ENCODE peak calls at places on chromosomes 6 and 20, in eight cellular contexts. K, N, O, S, D, X, R and T are unnamed samples.
A peak's percentile ranks its signal among the peaks of the same experiment; 100 is the strongest.

GRCh38 chr20:59001068-59001448 is 6.0 kb downstream of the CTSZ start:
- DNase-seq in O (no peak), S (no peak), X (no peak), R (no peak), N (no peak), K (no peak), D (no peak), T (no peak)

GRCh38 chr6:88891135-88891845 is 72.1 kb downstream of the RNGTT start:
- DNase-seq in O (no peak), R (no peak), D (no peak), S (no peak), N (no peak), X (no peak), K (no peak), T (no peak)

GRCh38 chr6:49038294-49038693 is 424.8 kb downstream of the MMUT start:
- DNase-seq in K (no peak), N (no peak), S (no peak), O (no peak), D (no peak), R (no peak), X (no peak), T (no peak)

GRCh38 chr20:48695255-48695654 is 132.5 kb downstream of the PREX1 start:
- DNase-seq in D (peak; percentile 72), S (no peak), N (no peak), R (no peak), K (no peak), X (no peak), O (no peak), T (no peak)

GRCh38 chr20:57439432-57439831 is 48.2 kb downstream of the RBM38 start:
- DNase-seq in K (no peak), R (no peak), O (no peak), D (peak; percentile 94), N (no peak), S (peak; percentile 96), X (no peak), T (no peak)

GRCh38 chr6:38169826-38170526 is 350.4 kb downstream of the ZFAND3 start:
- DNase-seq in N (no peak), K (no peak), O (no peak), R (no peak), D (no peak), X (no peak), S (no peak), T (no peak)

GRCh38 chr6:140537211-140537610 is 1162.8 kb upstream of the CITED2 start:
- DNase-seq in R (no peak), K (no peak), S (no peak), N (no peak), D (no peak), O (peak; percentile 48), X (no peak), T (no peak)

GRCh38 chr6:138331984-138332383 is 45.7 kb upstream of the SMIM28 start:
- DNase-seq in K (no peak), X (no peak), S (no peak), O (no peak), R (no peak), D (no peak), N (no peak), T (no peak)

GRCh38 chr6:13788820-13789219 is 25.5 kb downstream of the MCUR1 start:
- DNase-seq in D (no peak), K (no peak), S (no peak), N (no peak), O (no peak), R (no peak), X (no peak), T (no peak)

GRCh38 chr20:5191829-5192569 is 65.2 kb downstream of the CDS2 start:
- DNase-seq in N (peak; percentile 84), R (no peak), K (no peak), O (no peak), S (no peak), D (peak; percentile 34), X (no peak), T (peak; percentile 70)

GRCh38 chr6:47709160-47709559 is 10.8 kb downstream of the ADGRF4 start:
- DNase-seq in K (no peak), S (no peak), N (no peak), X (no peak), R (no peak), O (no peak), D (no peak), T (no peak)

GRCh38 chr6:119127627-119128026 is 49.2 kb upstream of the FAM184A start:
- DNase-seq in O (no peak), S (no peak), D (no peak), R (no peak), N (peak; percentile 5), K (no peak), X (no peak), T (no peak)

GRCh38 chr6:119126826-119127225 is 48.4 kb upstream of the FAM184A start:
- DNase-seq in K (no peak), S (no peak), N (peak; percentile 37), O (no peak), R (no peak), D (no peak), X (no peak), T (no peak)

GRCh38 chr6:119128252-119128912 is 49.9 kb upstream of the FAM184A start:
- DNase-seq in O (no peak), R (no peak), N (no peak), D (no peak), X (no peak), S (no peak), K (no peak), T (no peak)

GRCh38 chr6:119129968-119130484 is 51.6 kb upstream of the FAM184A start:
- DNase-seq in X (no peak), K (no peak), N (peak; percentile 7), S (no peak), R (no peak), D (no peak), O (peak; percentile 14), T (no peak)

GRCh38 chr6:119129148-119129967 is 50.9 kb upstream of the FAM184A start:
- DNase-seq in O (peak; percentile 31), R (no peak), N (peak; percentile 37), K (no peak), S (no peak), X (no peak), D (no peak), T (peak; percentile 59)
- H3K4me3 ChIP-seq in O (no peak overlapping the region), R (no peak overlapping the region), N (no peak overlapping the region), K (no peak overlapping the region), S (no peak overlapping the region), X (peak overlapping the region; percentile 22), D (no peak overlapping the region), T (no peak overlapping the region)

DNA sequence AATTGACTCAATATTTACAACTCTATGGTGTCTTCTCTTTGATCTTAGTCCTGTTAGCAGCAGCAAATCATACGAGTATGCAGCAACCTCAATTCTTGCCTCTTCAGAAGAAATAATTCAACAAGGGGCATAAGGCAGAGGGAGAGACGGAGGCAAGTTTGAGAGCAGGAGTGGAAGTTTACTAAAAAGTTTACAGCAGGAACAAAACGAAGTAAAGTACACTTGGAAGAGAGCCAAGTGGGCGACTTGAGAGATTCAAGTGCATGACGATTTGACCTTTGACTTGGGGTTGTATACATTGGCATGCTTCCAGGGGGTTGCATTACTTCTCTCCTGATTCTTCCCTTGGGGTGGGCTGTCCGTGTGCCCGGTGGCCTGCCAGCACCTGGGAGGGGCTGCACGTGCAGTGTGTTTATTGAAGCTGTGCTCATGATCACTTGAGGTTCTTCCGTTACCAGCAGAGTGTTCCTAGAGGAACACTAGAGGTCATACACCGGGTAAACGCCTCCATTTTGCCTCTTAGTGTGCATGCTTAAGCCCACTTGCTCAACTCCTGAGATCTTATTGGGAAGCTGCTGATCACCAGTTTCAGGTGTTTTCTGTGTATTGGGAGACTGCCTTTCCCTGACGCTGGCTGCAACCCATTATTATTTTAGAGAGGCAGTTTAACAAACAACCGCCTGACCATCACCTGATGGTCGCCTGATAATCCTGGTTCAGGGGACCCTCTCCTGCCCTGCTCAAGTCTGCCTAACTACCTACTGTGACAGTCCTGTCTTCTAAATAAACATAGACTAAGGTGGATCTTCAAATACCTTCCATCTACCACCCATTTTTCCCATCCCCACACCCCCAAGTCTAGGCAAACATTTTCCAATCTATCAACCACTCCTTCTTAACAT is 172.4 kb upstream of the MYLIP start:
- DNase-seq in K (no peak), R (no peak), N (no peak), S (no peak), D (no peak), X (no peak), O (no peak), T (peak; percentile 26)
- H3K4me3 ChIP-seq in K (no peak overlapping the region), R (no peak overlapping the region), N (no peak overlapping the region), S (no peak overlapping the region), D (no peak overlapping the region), X (no peak overlapping the region), O (no peak overlapping the region), T (peak overlapping the region; percentile 43)

DNA sequence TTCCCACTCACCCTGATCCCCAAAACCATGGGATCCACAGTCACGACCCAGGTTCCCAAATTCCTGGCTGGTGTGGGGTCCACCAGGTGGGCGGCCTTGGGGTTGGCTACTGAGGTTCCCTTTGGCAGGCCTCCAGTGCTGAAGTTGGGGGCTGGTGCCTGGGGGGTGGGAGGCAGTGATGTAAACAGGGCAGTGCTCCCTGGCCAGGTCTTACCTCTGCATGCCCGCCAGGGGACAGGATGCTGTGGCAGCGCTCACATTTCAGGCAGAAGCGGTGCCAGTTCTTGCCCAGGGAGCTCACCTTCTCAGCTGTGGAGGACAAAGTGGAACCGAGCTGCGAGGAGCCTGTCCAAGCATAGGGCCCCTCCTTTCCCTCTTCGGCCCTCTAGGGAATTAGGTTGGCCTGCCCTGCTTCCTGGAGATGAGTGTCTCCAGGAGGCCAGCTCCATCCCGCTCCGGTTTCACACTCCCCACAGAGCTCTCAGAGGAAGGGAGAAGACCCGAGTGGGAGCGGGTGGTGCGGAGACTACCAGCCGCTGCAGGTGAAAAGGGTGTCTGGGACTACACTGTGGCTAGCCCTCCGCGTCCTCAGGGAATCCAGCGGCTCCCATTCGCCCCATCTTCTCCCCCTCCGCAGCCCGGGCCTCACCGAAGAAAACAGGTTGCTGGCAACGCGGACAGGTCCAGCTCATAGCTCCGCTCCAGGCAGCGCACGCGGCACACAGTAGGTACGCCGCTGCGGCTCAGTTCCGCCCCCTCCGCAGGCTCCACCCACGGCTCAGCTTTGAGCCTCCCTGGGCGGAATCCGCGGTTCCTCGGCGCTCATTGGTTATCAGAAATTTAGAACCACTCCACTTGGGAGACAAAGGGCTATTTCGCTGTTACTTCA is at the start of gene CRIP3:
- DNase-seq in O (no peak), R (peak; percentile 48), S (peak; percentile 26), D (peak; percentile 34), X (no peak), K (no peak), N (no peak), T (peak; percentile 73)
- H3K4me3 ChIP-seq in O (peak within 1 kb of the TSS; percentile 9), R (peak within 1 kb of the TSS; percentile 36), S (peak within 1 kb of the TSS; percentile 25), D (peak within 1 kb of the TSS; percentile 32), X (peak within 1 kb of the TSS; percentile 62), K (peak within 1 kb of the TSS; percentile 38), N (no peak within 1 kb of the TSS), T (peak within 1 kb of the TSS; percentile 75)

DNA sequence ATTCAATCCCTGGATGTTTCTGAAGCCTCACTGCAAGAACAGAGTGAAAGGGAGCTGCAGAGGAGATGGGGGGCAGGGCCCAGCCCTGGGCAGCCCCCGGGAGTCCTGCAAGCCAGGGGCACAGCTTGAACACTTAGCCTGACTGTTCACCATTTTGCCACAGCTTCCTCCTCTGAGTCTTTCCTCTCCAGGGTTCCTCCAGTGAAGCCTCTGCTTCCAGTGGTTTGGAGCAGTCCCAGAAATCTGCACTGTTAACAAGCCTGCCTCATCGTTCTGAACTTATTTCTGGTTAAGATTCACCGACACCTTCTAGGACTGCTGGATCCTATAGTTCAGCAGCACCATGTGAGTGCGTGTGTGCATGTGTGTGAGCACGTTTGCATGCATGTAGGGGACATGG is 24.5 kb downstream of the CEBPB start:
- DNase-seq in S (no peak), R (no peak), O (no peak), K (no peak), N (no peak), D (no peak), X (no peak), T (no peak)
- H3K4me3 ChIP-seq in S (no peak overlapping the region), R (no peak overlapping the region), O (no peak overlapping the region), K (no peak overlapping the region), N (no peak overlapping the region), D (no peak overlapping the region), X (no peak overlapping the region), T (no peak overlapping the region)

GRCh38 chr6:156849806-156850205 is 72.6 kb downstream of the ARID1B start:
- DNase-seq in X (no peak), S (no peak), K (no peak), R (no peak), O (no peak), N (no peak), D (no peak), T (no peak)
- H3K4me3 ChIP-seq in X (peak overlapping the region; percentile 21), S (no peak overlapping the region), K (no peak overlapping the region), R (no peak overlapping the region), O (no peak overlapping the region), N (no peak overlapping the region), D (no peak overlapping the region), T (no peak overlapping the region)